ENCODE peak calls at places on chromosomes 11 and 22, in five cellular contexts. L, F, P, V and Q are unnamed samples.

GRCh38 chr11:124586247-124586860 is 16.6 kb downstream of the OR8A1 start:
- DNase-seq in P (peak), F (no peak), L (peak), V (peak), Q (peak)

GRCh38 chr22:36376265-36376664 is 11.5 kb downstream of the MYH9 start:
- DNase-seq in L (no peak), V (no peak), P (no peak), F (no peak), Q (no peak)

GRCh38 chr22:20979243-20979809 is 2.8 kb upstream of the LZTR1 start:
- DNase-seq in F (peak), P (peak), L (peak), V (peak), Q (peak)

GRCh38 chr11:9015677-9016076 is 11.9 kb upstream of the NRIP3 start:
- DNase-seq in F (peak), P (peak), L (peak), V (peak), Q (peak)

GRCh38 chr11:116607027-116607426 is 165.8 kb downstream of the BUD13 start:
- DNase-seq in V (no peak), L (no peak), F (no peak), P (no peak), Q (no peak)

GRCh38 chr11:119765628-119766027 is 36.6 kb upstream of the NECTIN1 start:
- DNase-seq in F (no peak), L (no peak), V (no peak), P (no peak), Q (no peak)

GRCh38 chr11:34160791-34161190 is 55.4 kb downstream of the NAT10 start:
- DNase-seq in L (no peak), P (no peak), F (no peak), V (no peak), Q (no peak)

GRCh38 chr11:108715239-108715638 is 50.4 kb downstream of the DDX10 start:
- DNase-seq in L (no peak), P (no peak), V (no peak), F (no peak), Q (no peak)

GRCh38 chr22:36180038-36180880 is 19.7 kb upstream of the APOL3 start:
- DNase-seq in P (peak), L (peak), V (peak), F (peak), Q (peak)

GRCh38 chr11:122108192-122108799 is 7.7 kb downstream of the BLID start:
- DNase-seq in V (peak), L (no peak), F (no peak), P (no peak), Q (no peak)

GRCh38 chr22:33361581-33361980 is 303.4 kb upstream of the SYN3 start:
- DNase-seq in F (no peak), P (no peak), V (no peak), L (no peak), Q (no peak)

GRCh38 chr11:11620966-11621880 is 582 bp downstream of the GALNT18 start:
- DNase-seq in L (peak), F (peak), P (peak), V (peak), Q (no peak)

GRCh38 chr11:95577716-95578460 is 211.7 kb downstream of the FAM76B start:
- DNase-seq in L (no peak), F (no peak), V (no peak), P (peak), Q (no peak)

GRCh38 chr22:43133401-43133800 is 9.8 kb downstream of the MCAT start:
- DNase-seq in V (no peak), P (no peak), L (no peak), F (no peak), Q (no peak)

GRCh38 chr11:11072067-11072466 is 214.2 kb upstream of the ZBED5 start:
- DNase-seq in V (no peak), L (no peak), P (no peak), F (no peak), Q (no peak)

GRCh38 chr11:68965901-68966868 is 14.6 kb downstream of the MRGPRD start:
- DNase-seq in L (no peak), F (no peak), V (no peak), P (no peak), Q (no peak)

GRCh38 chr11:44658451-44658850 is 68.3 kb upstream of the TSPAN18 start:
- DNase-seq in P (peak), V (peak), F (no peak), L (no peak), Q (no peak)

GRCh38 chr22:26744892-26745808 is 87.8 kb downstream of the MIAT start:
- DNase-seq in P (no peak), V (no peak), F (no peak), L (no peak), Q (no peak)

GRCh38 chr11:83087035-83087434 is 15.3 kb upstream of the RAB30 start:
- DNase-seq in F (no peak), L (no peak), P (no peak), V (peak), Q (no peak)

GRCh38 chr11:110349109-110349996 is 52.9 kb upstream of the RDX start:
- DNase-seq in F (no peak), L (no peak), V (no peak), P (no peak), Q (no peak)

GRCh38 chr11:11845066-11845465 is 3.3 kb downstream of the USP47 start:
- DNase-seq in P (no peak), V (peak), F (no peak), L (no peak), Q (no peak)

GRCh38 chr11:112995423-112996084 is 34.3 kb downstream of the NCAM1 start:
- DNase-seq in P (no peak), F (no peak), V (no peak), L (no peak), Q (no peak)

GRCh38 chr11:130428271-130428670 is at the start of gene ADAMTS8:
- DNase-seq in P (no peak), V (no peak), F (no peak), L (no peak), Q (no peak)

GRCh38 chr22:29617922-29618629 is 14.6 kb downstream of the NF2 start:
- DNase-seq in F (no peak), V (peak), L (no peak), P (no peak), Q (no peak)

GRCh38 chr11:103529217-103529684 is 420.0 kb downstream of the DYNC2H1 start:
- DNase-seq in P (peak), F (no peak), V (peak), L (no peak), Q (no peak)

GRCh38 chr11:29333993-29334780 is 682.6 kb downstream of the KCNA4 start:
- DNase-seq in F (no peak), V (peak), P (peak), L (no peak), Q (no peak)

GRCh38 chr22:43289551-43289963 is 53.6 kb downstream of the SCUBE1 start:
- DNase-seq in V (no peak), F (peak), L (no peak), P (no peak), Q (no peak)

GRCh38 chr11:65426839-65427690 is 4.5 kb downstream of the NEAT1 start:
- DNase-seq in V (peak), L (peak), P (peak), F (peak), Q (no peak)

GRCh38 chr11:120339394-120339890 is 3.2 kb downstream of the ARHGEF12 start:
- DNase-seq in P (no peak), F (no peak), L (no peak), V (peak), Q (no peak)

GRCh38 chr11:60957188-60957587 is 5.2 kb upstream of the SLC15A3 start:
- DNase-seq in L (no peak), F (no peak), V (no peak), P (no peak), Q (no peak)

GRCh38 chr11:125129316-125129990 is 18.0 kb upstream of the TMEM218 start:
- DNase-seq in P (no peak), L (no peak), F (no peak), V (no peak), Q (no peak)

GRCh38 chr11:76314741-76315090 is 66.2 kb downstream of the THAP12 start:
- DNase-seq in P (peak), L (no peak), V (no peak), F (no peak), Q (no peak)

GRCh38 chr11:69637956-69638871 is 2.7 kb upstream of the CCND1 start:
- DNase-seq in P (peak), L (peak), V (peak), F (no peak), Q (no peak)

GRCh38 chr11:128341767-128342318 is 245.5 kb downstream of the ETS1 start:
- DNase-seq in L (no peak), V (no peak), F (no peak), P (no peak), Q (no peak)

GRCh38 chr11:126160345-126161145 is 50.9 kb downstream of the RPUSD4 start:
- DNase-seq in P (no peak), L (no peak), V (no peak), F (no peak), Q (no peak)

GRCh38 chr11:102868359-102868758 is 6.4 kb downstream of the MMP12 start:
- DNase-seq in L (no peak), P (no peak), V (no peak), F (no peak), Q (no peak)

GRCh38 chr11:7348432-7349298 is 97.0 kb downstream of the SYT9 start:
- DNase-seq in V (peak), L (no peak), F (no peak), P (peak), Q (no peak)

GRCh38 chr11:123421589-123421988 is 8.5 kb upstream of the GRAMD1B start:
- DNase-seq in F (no peak), P (no peak), V (no peak), L (no peak), Q (no peak)

DNA sequence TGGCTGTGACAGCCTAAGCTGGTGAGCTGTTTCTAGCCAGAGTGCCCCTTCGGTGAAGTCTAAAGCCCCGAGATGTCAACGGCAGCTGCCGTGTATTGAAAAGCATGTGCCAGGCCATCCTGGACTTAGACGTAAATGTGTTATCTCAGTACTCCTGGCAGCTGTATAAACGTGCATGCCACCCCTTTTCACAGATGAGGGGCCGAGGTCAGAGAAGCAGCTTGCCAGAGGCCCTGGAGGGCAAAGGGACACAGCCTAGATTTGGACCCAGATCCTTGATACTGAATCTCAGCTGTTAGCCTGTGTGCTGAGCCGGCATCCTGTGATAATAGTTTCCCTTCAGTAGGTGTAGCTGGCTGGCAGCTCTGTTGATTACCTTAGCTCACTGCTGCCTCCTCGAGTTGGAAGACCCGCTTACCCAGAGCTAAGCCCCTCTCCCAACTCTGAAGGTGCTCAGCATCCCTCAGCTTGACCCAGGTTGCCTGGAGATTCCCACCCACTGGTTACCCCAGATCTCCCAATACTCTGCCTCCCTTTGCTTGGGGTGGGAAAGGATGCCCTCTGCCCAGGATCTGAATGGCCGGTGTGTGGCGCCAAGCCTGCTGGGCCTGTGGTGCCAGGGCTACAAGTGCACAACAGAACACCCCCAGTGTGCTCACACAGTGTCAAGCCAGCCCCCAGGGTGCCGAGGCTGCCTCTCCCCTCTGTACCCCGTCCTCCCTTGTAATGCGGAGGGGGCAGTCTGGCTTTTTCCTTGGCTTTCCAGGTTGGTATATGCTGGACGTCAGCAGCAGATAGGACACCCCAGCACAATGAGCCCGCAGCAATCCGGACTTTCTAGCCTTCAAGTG is 59.8 kb upstream of the WNT7B start:
- DNase-seq in F (peak), P (no peak), L (no peak), V (peak), Q (peak)
- TF ChIP-seq CTCF in F (no peak), P (no peak), L (peak), V (peak), Q (peak)

GRCh38 chr22:48842976-48843375 is 984.7 kb downstream of the BRD1 start:
- DNase-seq in L (no peak), F (no peak), P (no peak), V (no peak), Q (no peak)

GRCh38 chr22:48846200-48846599 is 981.5 kb downstream of the BRD1 start:
- DNase-seq in L (no peak), F (no peak), V (no peak), P (no peak), Q (no peak)

GRCh38 chr22:48844096-48844675 is 983.5 kb downstream of the BRD1 start:
- DNase-seq in V (no peak), F (no peak), P (no peak), L (no peak), Q (no peak)

GRCh38 chr22:48843640-48844039 is 984.0 kb downstream of the BRD1 start:
- DNase-seq in F (no peak), V (no peak), P (no peak), L (no peak), Q (no peak)

GRCh38 chr22:48845356-48845936 is 982.2 kb downstream of the BRD1 start:
- DNase-seq in L (no peak), F (no peak), V (no peak), P (no peak), Q (no peak)
- TF ChIP-seq CTCF in L (no peak), F (no peak), V (no peak), P (no peak), Q (no peak)

GRCh38 chr11:131465746-131466145 is 95.3 kb downstream of the NTM start:
- DNase-seq in P (no peak), L (no peak), F (no peak), V (no peak), Q (no peak)
- TF ChIP-seq CTCF in P (no peak), L (no peak), F (no peak), V (no peak), Q (no peak)

DNA sequence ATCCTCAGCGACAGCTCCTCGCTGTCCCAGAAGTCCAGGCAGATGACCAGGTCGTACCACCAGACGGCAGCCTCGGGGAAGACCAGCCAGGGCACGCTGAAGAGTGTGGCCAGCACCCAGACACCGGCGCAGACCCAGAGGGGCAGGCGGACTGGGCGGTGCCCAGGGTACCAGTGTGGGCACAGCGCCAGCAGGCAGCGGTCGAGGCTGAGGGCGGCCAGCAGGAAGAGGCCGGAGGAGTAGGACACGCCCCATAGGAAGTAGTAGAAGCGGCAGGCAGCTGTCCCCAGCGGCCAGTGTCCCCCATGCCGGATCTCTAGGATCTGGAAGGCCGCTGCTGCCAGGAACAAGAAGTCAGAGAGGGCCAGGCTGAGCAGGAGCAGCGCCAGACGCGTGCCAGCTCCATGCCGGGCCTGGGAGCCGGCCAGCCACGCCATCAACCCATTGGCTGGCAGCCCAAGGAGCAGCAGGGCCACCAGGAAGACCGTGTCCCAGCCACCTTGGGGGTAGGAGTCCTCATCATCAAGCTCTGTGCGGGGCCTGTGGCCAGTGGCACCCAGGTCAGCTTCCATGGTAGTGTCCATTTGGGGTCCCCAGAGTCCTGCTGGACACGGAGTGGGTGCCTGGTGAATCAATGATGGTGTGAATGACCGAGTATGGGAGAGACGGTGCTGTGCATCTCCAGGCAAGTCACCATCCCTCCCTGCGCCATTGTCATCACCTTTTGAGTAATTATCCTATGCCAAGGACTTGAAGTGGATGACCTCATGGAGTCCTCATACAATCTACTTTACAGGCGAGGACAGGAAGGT is at the start of gene GPR152:
- DNase-seq in P (no peak), V (no peak), L (no peak), F (no peak), Q (peak)
- TF ChIP-seq CTCF in P (no peak), V (no peak), L (peak), F (no peak), Q (no peak)